ENCODE peak calls at places on chromosomes 3 and 15, in four cellular contexts. One of them, this sample, is unnamed.

GRCh38 chr15:63173116-63173470 is 15.8 kb upstream of the RPS27L start:
- DNase-seq in small intestine: no peak
- DNase-seq in stimulated activated CD4-positive, alpha-beta T cell treated with anti-CD3 and anti-CD28 coated beads, Interleukin-1b, Interleukin-23, amount 100 ng/mL, for 24 hours: no peak
- DNase-seq in spleen: no peak
- DNase-seq in this sample: no peak

GRCh38 chr3:188179006-188179966 is 25.3 kb downstream of the LPP start:
- DNase-seq in spleen: no peak
- DNase-seq in stimulated activated CD4-positive, alpha-beta T cell treated with anti-CD3 and anti-CD28 coated beads, Interleukin-1b, Interleukin-23, amount 100 ng/mL, for 24 hours: no peak
- DNase-seq in small intestine: no peak
- DNase-seq in this sample: no peak

GRCh38 chr15:88529021-88529630 is 17.4 kb downstream of the DET1 start:
- DNase-seq in small intestine: no peak
- DNase-seq in stimulated activated CD4-positive, alpha-beta T cell treated with anti-CD3 and anti-CD28 coated beads, Interleukin-1b, Interleukin-23, amount 100 ng/mL, for 24 hours: no peak
- DNase-seq in spleen: no peak
- DNase-seq in this sample: no peak

GRCh38 chr15:65258370-65258769 is 28.3 kb downstream of the PARP16 start:
- DNase-seq in spleen: no peak
- DNase-seq in small intestine: no peak
- DNase-seq in stimulated activated CD4-positive, alpha-beta T cell treated with anti-CD3 and anti-CD28 coated beads, Interleukin-1b, Interleukin-23, amount 100 ng/mL, for 24 hours: no peak
- DNase-seq in this sample: no peak

GRCh38 chr3:108757404-108757982 is at the start of gene RETNLB:
- DNase-seq in stimulated activated CD4-positive, alpha-beta T cell treated with anti-CD3 and anti-CD28 coated beads, Interleukin-1b, Interleukin-23, amount 100 ng/mL, for 24 hours: no peak
- DNase-seq in small intestine: peak; percentile 85
- DNase-seq in spleen: no peak
- DNase-seq in this sample: no peak

GRCh38 chr15:92801774-92802464 is 98.2 kb upstream of the CHD2 start:
- DNase-seq in small intestine: no peak
- DNase-seq in stimulated activated CD4-positive, alpha-beta T cell treated with anti-CD3 and anti-CD28 coated beads, Interleukin-1b, Interleukin-23, amount 100 ng/mL, for 24 hours: no peak
- DNase-seq in spleen: no peak
- DNase-seq in this sample: peak; percentile 80

GRCh38 chr3:140497331-140497730 is 180.5 kb upstream of the TRIM42 start:
- DNase-seq in small intestine: no peak
- DNase-seq in spleen: no peak
- DNase-seq in stimulated activated CD4-positive, alpha-beta T cell treated with anti-CD3 and anti-CD28 coated beads, Interleukin-1b, Interleukin-23, amount 100 ng/mL, for 24 hours: no peak
- DNase-seq in this sample: no peak

GRCh38 chr3:119819806-119820205 is 37.9 kb downstream of the NR1I2 start:
- DNase-seq in spleen: no peak
- DNase-seq in stimulated activated CD4-positive, alpha-beta T cell treated with anti-CD3 and anti-CD28 coated beads, Interleukin-1b, Interleukin-23, amount 100 ng/mL, for 24 hours: no peak
- DNase-seq in small intestine: peak; percentile 24
- DNase-seq in this sample: no peak